ENCODE peak calls at places on chromosomes 5 and 9, in six cellular contexts. O, S, E, J, I and U are unnamed samples.

GRCh38 chr9:16501098-16501663 is 369.3 kb downstream of the BNC2 start:
- DNase-seq in O (no peak), S (no peak), E (no peak), J (peak; percentile 76), I (no peak), U (no peak)

GRCh38 chr5:138760448-138761110 is 7.4 kb downstream of the CTNNA1 start:
- DNase-seq in O (no peak), S (no peak), E (no peak), J (no peak), I (no peak), U (no peak)

GRCh38 chr5:41772071-41772470 is 98.2 kb downstream of the OXCT1 start:
- DNase-seq in O (no peak), S (no peak), E (no peak), J (no peak), I (no peak), U (no peak)

GRCh38 chr5:1948111-1948510 is 65.4 kb upstream of the IRX4 start:
- DNase-seq in O (no peak), S (no peak), E (no peak), J (no peak), I (no peak), U (no peak)

GRCh38 chr9:133658442-133659431 is 22.6 kb downstream of the DBH start:
- DNase-seq in O (no peak), S (peak; percentile 47), E (no peak), J (no peak), I (peak; percentile 21), U (peak; percentile 78)

GRCh38 chr5:181099453-181100086 is 31.4 kb downstream of the OR2V1 start:
- DNase-seq in O (no peak), S (no peak), E (no peak), J (no peak), I (no peak), U (no peak)

GRCh38 chr9:72880821-72881220 is 72.0 kb downstream of the ALDH1A1 start:
- DNase-seq in O (no peak), S (no peak), E (no peak), J (no peak), I (no peak), U (no peak)

GRCh38 chr5:151130922-151131891 is 26.4 kb downstream of the ANXA6 start:
- DNase-seq in O (no peak), S (no peak), E (no peak), J (no peak), I (no peak), U (peak; percentile 95)

GRCh38 chr5:54558362-54558761 is 40.8 kb downstream of the SNX18 start:
- DNase-seq in O (no peak), S (no peak), E (no peak), J (no peak), I (no peak), U (no peak)

GRCh38 chr9:117205806-117206205 is 209.1 kb downstream of the ASTN2 start:
- DNase-seq in O (no peak), S (no peak), E (no peak), J (no peak), I (no peak), U (no peak)

GRCh38 chr5:60366489-60366888 is 333.5 kb downstream of the DEPDC1B start:
- DNase-seq in O (no peak), S (no peak), E (no peak), J (no peak), I (no peak), U (no peak)

GRCh38 chr5:98753507-98753906 is 20.0 kb upstream of the RGMB start:
- DNase-seq in O (no peak), S (no peak), E (no peak), J (no peak), I (no peak), U (no peak)

GRCh38 chr5:140362875-140363630 is 3.1 kb downstream of the SLC4A9 start:
- DNase-seq in O (peak; percentile 49), S (peak; percentile 30), E (no peak), J (no peak), I (peak; percentile 61), U (peak; percentile 78)

GRCh38 chr9:16442622-16443021 is 427.8 kb downstream of the BNC2 start:
- DNase-seq in O (no peak), S (no peak), E (no peak), J (no peak), I (no peak), U (peak; percentile 73)

GRCh38 chr5:132474131-132474723 is 16.3 kb downstream of the IRF1 start:
- DNase-seq in O (no peak), S (no peak), E (no peak), J (no peak), I (no peak), U (no peak)

GRCh38 chr5:20974423-20974822 is 986.4 kb upstream of the CDH18 start:
- DNase-seq in O (no peak), S (peak; percentile 21), E (no peak), J (no peak), I (no peak), U (no peak)

GRCh38 chr9:84669293-84670105 is at the start of gene NTRK2:
- DNase-seq in O (no peak), S (no peak), E (no peak), J (no peak), I (no peak), U (peak; percentile 56)

GRCh38 chr5:149546974-149547373 is 4.3 kb downstream of the CSNK1A1 start:
- DNase-seq in O (no peak), S (no peak), E (no peak), J (peak; percentile 41), I (peak; percentile 81), U (no peak)

GRCh38 chr9:124562328-124562727 is 55.1 kb upstream of the NR5A1 start:
- DNase-seq in O (no peak), S (no peak), E (no peak), J (no peak), I (no peak), U (no peak)

GRCh38 chr5:98735806-98736507 is 37.5 kb upstream of the RGMB start:
- DNase-seq in O (no peak), S (no peak), E (no peak), J (no peak), I (no peak), U (no peak)

GRCh38 chr9:27561697-27562096 is 11.6 kb downstream of the C9orf72 start:
- DNase-seq in O (no peak), S (no peak), E (no peak), J (no peak), I (peak; percentile 21), U (no peak)

GRCh38 chr9:109035684-109036423 is 22.6 kb upstream of the CTNNAL1 start:
- DNase-seq in O (no peak), S (no peak), E (peak; percentile 63), J (peak; percentile 84), I (no peak), U (peak; percentile 86)

GRCh38 chr5:55308254-55308836 is 556 bp downstream of the MTREX start:
- DNase-seq in O (no peak), S (no peak), E (no peak), J (peak; percentile 54), I (peak; percentile 12), U (peak; percentile 42)

GRCh38 chr5:115418788-115419187 is 122.3 kb upstream of the CCDC112 start:
- DNase-seq in O (no peak), S (no peak), E (no peak), J (no peak), I (no peak), U (no peak)

GRCh38 chr9:135281661-135282000 is 194.2 kb downstream of the OLFM1 start:
- DNase-seq in O (no peak), S (no peak), E (no peak), J (no peak), I (no peak), U (no peak)

GRCh38 chr5:3153226-3153858 is 401.9 kb upstream of the IRX2 start:
- DNase-seq in O (no peak), S (no peak), E (no peak), J (no peak), I (no peak), U (no peak)

GRCh38 chr9:96859461-96860198 is 5.3 kb upstream of the ZNF782 start:
- DNase-seq in O (no peak), S (no peak), E (peak; percentile 45), J (peak; percentile 67), I (no peak), U (no peak)

GRCh38 chr9:92328225-92328624 is 2.5 kb downstream of the CENPP start:
- DNase-seq in O (no peak), S (no peak), E (peak; percentile 19), J (peak; percentile 85), I (no peak), U (peak; percentile 48)

GRCh38 chr5:146622391-146622790 is 106.4 kb upstream of the GPR151 start:
- DNase-seq in O (no peak), S (no peak), E (no peak), J (no peak), I (no peak), U (no peak)

GRCh38 chr5:85049020-85049419 is 664.3 kb upstream of the EDIL3 start:
- DNase-seq in O (no peak), S (no peak), E (peak; percentile 29), J (peak; percentile 6), I (no peak), U (peak; percentile 14)

GRCh38 chr5:141260458-141261237 is 15.5 kb downstream of the PCDHB15 start:
- DNase-seq in O (no peak), S (no peak), E (no peak), J (no peak), I (no peak), U (peak; percentile 9)

GRCh38 chr5:76831108-76831447 is 12.2 kb downstream of the F2RL1 start:
- DNase-seq in O (no peak), S (no peak), E (peak; percentile 37), J (no peak), I (no peak), U (peak; percentile 57)

GRCh38 chr5:155651-156410 is 35.5 kb upstream of the LRRC14B start:
- DNase-seq in O (no peak), S (no peak), E (no peak), J (no peak), I (no peak), U (no peak)

GRCh38 chr5:42274913-42275312 is 148.3 kb upstream of the GHR start:
- DNase-seq in O (no peak), S (no peak), E (no peak), J (peak; percentile 43), I (no peak), U (peak; percentile 32)

GRCh38 chr5:37477426-37477825 is 98.3 kb downstream of the WDR70 start:
- DNase-seq in O (no peak), S (no peak), E (no peak), J (no peak), I (no peak), U (no peak)

GRCh38 chr9:34139477-34140146 is 13.1 kb upstream of the DCAF12 start:
- DNase-seq in O (no peak), S (no peak), E (peak; percentile 65), J (peak; percentile 61), I (no peak), U (peak; percentile 33)

GRCh38 chr9:114114364-114114763 is 15.3 kb upstream of the KIF12 start:
- DNase-seq in O (no peak), S (no peak), E (no peak), J (peak; percentile 38), I (no peak), U (no peak)

GRCh38 chr9:96491079-96491879 is 41.3 kb downstream of the HABP4 start:
- DNase-seq in O (peak; percentile 11), S (no peak), E (no peak), J (no peak), I (no peak), U (peak; percentile 92)